ENCODE peak calls at places on chromosome 9, in six cellular contexts. D, Z, N, G, H and J are unnamed samples.

GRCh38 chr9:107548298-107549142 is 59.0 kb upstream of the KLF4 start:
- DNase-seq in D (peak; percentile 81), N (no peak), H (no peak), Z (peak; percentile 81), G (peak; percentile 96), J (no peak)

GRCh38 chr9:135268981-135269380 is 181.5 kb downstream of the OLFM1 start:
- DNase-seq in Z (no peak), D (no peak), N (no peak), G (no peak), H (no peak), J (no peak)

GRCh38 chr9:132114102-132114707 is 34.5 kb upstream of the MED27 start:
- DNase-seq in G (peak; percentile 71), D (no peak), H (peak; percentile 88), N (no peak), Z (peak; percentile 18), J (no peak)

GRCh38 chr9:123408313-123409266 is 52.6 kb downstream of the CRB2 start:
- DNase-seq in H (no peak), Z (no peak), G (no peak), D (no peak), N (peak; percentile 3), J (no peak)

GRCh38 chr9:81002242-81002641 is 687.1 kb downstream of the TLE1 start:
- DNase-seq in H (no peak), G (peak; percentile 19), D (no peak), N (no peak), Z (peak; percentile 88), J (no peak)

GRCh38 chr9:89641980-89642379 is 37.2 kb downstream of the GADD45G start:
- DNase-seq in Z (no peak), H (no peak), D (no peak), N (no peak), G (no peak), J (no peak)

GRCh38 chr9:14961372-14962068 is 51.3 kb upstream of the FREM1 start:
- DNase-seq in N (no peak), G (no peak), D (no peak), Z (no peak), H (no peak), J (no peak)

GRCh38 chr9:82604947-82605656 is 457.8 kb downstream of the RASEF start:
- DNase-seq in G (peak; percentile 84), N (no peak), D (no peak), Z (no peak), H (no peak), J (no peak)

GRCh38 chr9:22067196-22067595 is 58.1 kb upstream of the CDKN2B start:
- DNase-seq in G (no peak), H (no peak), D (no peak), Z (no peak), N (no peak), J (no peak)

GRCh38 chr9:105842023-105842644 is 147.8 kb downstream of the TMEM38B start:
- DNase-seq in H (peak; percentile 38), Z (no peak), D (no peak), G (peak; percentile 67), N (peak; percentile 45), J (peak; percentile 23)

GRCh38 chr9:16515879-16516289 is 354.6 kb downstream of the BNC2 start:
- DNase-seq in H (peak; percentile 16), G (peak; percentile 91), N (peak; percentile 36), D (no peak), Z (no peak), J (no peak)

GRCh38 chr9:3948826-3949578 is 350.9 kb downstream of the GLIS3 start:
- DNase-seq in N (no peak), Z (no peak), G (peak; percentile 88), H (no peak), D (no peak), J (no peak)

GRCh38 chr9:105425817-105426433 is 21.9 kb upstream of the FSD1L start:
- DNase-seq in H (no peak), G (peak; percentile 64), Z (no peak), N (no peak), D (no peak), J (no peak)

GRCh38 chr9:93656426-93657222 is 80.2 kb downstream of the PHF2 start:
- DNase-seq in Z (no peak), N (peak; percentile 11), G (no peak), D (no peak), H (no peak), J (peak; percentile 4)

GRCh38 chr9:126763130-126763764 is 41.6 kb upstream of the ZBTB43 start:
- DNase-seq in Z (no peak), D (no peak), N (no peak), H (no peak), G (peak; percentile 6), J (peak; percentile 55)

GRCh38 chr9:136268776-136269175 is 23.2 kb upstream of the QSOX2 start:
- DNase-seq in N (no peak), Z (no peak), G (no peak), D (no peak), H (no peak), J (no peak)

GRCh38 chr9:71680189-71680983 is 87.9 kb downstream of the CEMIP2 start:
- DNase-seq in N (no peak), H (no peak), G (peak; percentile 86), D (no peak), Z (no peak), J (no peak)

GRCh38 chr9:73444821-73445220 is 293.2 kb downstream of the ANXA1 start:
- DNase-seq in G (no peak), H (no peak), N (no peak), D (no peak), Z (no peak), J (no peak)

GRCh38 chr9:105681724-105682123 is 12.6 kb upstream of the TMEM38B start:
- DNase-seq in N (no peak), D (no peak), G (peak; percentile 41), H (no peak), Z (no peak), J (no peak)

GRCh38 chr9:136153381-136154065 is 34.8 kb upstream of the TMEM250 start:
- DNase-seq in Z (no peak), H (no peak), D (no peak), N (no peak), G (no peak), J (no peak)

GRCh38 chr9:106896695-106897094 is 33.7 kb downstream of the ZNF462 start:
- DNase-seq in H (no peak), N (no peak), Z (no peak), D (no peak), G (no peak), J (no peak)

GRCh38 chr9:136578915-136579637 is 33.2 kb upstream of the NOTCH1 start:
- DNase-seq in Z (no peak), D (no peak), N (no peak), G (no peak), H (no peak), J (no peak)

GRCh38 chr9:75918154-75918553 is 27.7 kb downstream of the PCSK5 start:
- DNase-seq in N (no peak), G (no peak), H (no peak), D (no peak), Z (no peak), J (no peak)

GRCh38 chr9:80875947-80876346 is 813.4 kb downstream of the TLE1 start:
- DNase-seq in G (no peak), N (no peak), Z (no peak), D (no peak), H (no peak), J (no peak)

GRCh38 chr9:17627641-17628040 is 48.8 kb downstream of the SH3GL2 start:
- DNase-seq in Z (no peak), D (no peak), H (no peak), G (no peak), N (no peak), J (no peak)

GRCh38 chr9:135898634-135899407 is 8.5 kb downstream of the CAMSAP1 start:
- DNase-seq in G (no peak), H (no peak), Z (no peak), N (no peak), D (no peak), J (no peak)

GRCh38 chr9:37056086-37056485 is 22.0 kb upstream of the PAX5 start:
- DNase-seq in Z (no peak), N (no peak), G (no peak), D (no peak), H (no peak), J (no peak)

GRCh38 chr9:37053684-37054512 is 19.8 kb upstream of the PAX5 start:
- DNase-seq in H (no peak), G (no peak), N (no peak), Z (no peak), D (no peak), J (no peak)

GRCh38 chr9:37060821-37061220 is 26.8 kb upstream of the PAX5 start:
- DNase-seq in H (no peak), N (no peak), D (no peak), Z (no peak), G (no peak), J (no peak)

GRCh38 chr9:37054513-37054776 is 20.4 kb upstream of the PAX5 start:
- DNase-seq in N (no peak), G (no peak), Z (no peak), D (no peak), H (no peak), J (no peak)

DNA sequence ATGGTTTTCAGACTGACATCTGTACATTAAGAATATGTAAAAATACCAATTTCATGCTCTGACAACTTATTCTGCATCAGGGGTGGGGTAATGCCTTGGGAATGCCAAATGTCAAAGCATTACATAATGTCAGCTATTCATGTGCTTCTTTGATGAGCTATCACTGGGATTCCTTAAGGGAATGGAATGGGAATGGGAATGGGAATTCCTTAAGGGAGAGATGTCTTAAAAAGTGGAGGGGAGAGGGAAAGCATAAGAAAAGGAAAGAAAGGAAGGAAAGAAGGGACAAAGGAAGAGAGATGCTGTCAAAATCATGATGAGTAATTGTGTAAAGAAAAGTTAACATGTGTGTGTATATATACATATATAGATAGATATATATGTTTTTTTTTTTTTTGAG is 22.5 kb upstream of the PAX5 start:
- DNase-seq in H (no peak), G (no peak), Z (no peak), D (no peak), N (no peak), J (no peak)
- TF ChIP-seq CTCF in H (no peak), G (no peak), Z (no peak), D (no peak), N (no peak), J (no peak)

GRCh38 chr9:116506685-116507084 is 180.4 kb upstream of the TRIM32 start:
- DNase-seq in N (no peak), H (no peak), Z (no peak), D (no peak), G (peak; percentile 35), J (no peak)
- TF ChIP-seq CTCF in N (no peak), H (no peak), Z (no peak), D (no peak), G (no peak), J (no peak)

GRCh38 chr9:20280330-20280729 is 342.0 kb downstream of the MLLT3 start:
- DNase-seq in Z (no peak), N (no peak), G (no peak), D (no peak), H (no peak), J (no peak)
- TF ChIP-seq CTCF in Z (no peak), N (no peak), G (no peak), D (no peak), H (no peak), J (no peak)

DNA sequence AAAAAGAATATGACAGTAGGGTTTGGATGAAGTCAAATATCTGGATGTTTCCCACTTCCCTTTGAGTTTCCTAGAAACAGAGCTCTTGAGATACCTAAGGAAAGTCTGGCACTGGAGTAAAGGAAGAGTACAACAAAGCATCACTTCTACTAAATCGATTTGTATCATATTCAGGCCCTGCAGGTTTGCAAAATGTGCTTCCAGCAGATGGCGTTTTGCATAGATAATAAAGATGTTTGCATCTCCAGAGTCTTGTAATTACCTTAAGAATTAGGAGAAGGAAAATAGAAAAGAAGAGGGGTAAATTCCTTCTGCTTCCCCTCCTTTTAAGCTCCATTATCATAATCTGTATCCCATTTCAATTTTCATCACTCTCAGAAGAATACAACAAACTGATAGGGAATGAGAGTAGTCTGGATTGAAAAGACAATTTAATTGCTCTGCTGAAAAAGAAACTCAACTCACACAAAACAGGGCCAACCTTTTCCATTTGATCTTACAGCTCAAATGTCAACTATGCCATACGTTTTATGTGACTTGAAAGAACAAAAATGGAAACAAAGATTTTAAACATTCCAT is 380.4 kb downstream of the PTPRD start:
- DNase-seq in Z (no peak), D (no peak), H (no peak), G (peak; percentile 62), N (no peak), J (no peak)
- TF ChIP-seq CTCF in Z (peak; percentile 40), D (no peak), H (no peak), G (peak; percentile 67), N (no peak), J (no peak)